ENCODE peak calls at places on chromosome 16, in ten cellular contexts. G is lung, O is NCI-H1417, R is NCI-H1930, W is AG04450, J is mucosa of descending colon, E is endothelial cell, T is hepatocyte, M is sciatic nerve, B is memory B cell. L is an unnamed sample.

GRCh38 chr16:17529982-17530760 is 59.4 kb upstream of the XYLT1 start:
- DNase-seq in G (no peak), O (no peak), R (no peak), W (no peak), J (no peak), E (no peak), T (no peak), M (no peak), B (peak; percentile 45), L (no peak)

GRCh38 chr16:4387769-4388168 is 16.1 kb downstream of the VASN start:
- DNase-seq in G (no peak), O (no peak), R (no peak), W (no peak), J (no peak), E (no peak), T (no peak), M (no peak), B (no peak), L (no peak)

GRCh38 chr16:46607529-46607928 is 13.7 kb downstream of the SHCBP1 start:
- DNase-seq in G (no peak), O (peak; percentile 58), R (no peak), W (peak; percentile 29), J (no peak), E (no peak), T (peak; percentile 51), M (no peak), B (peak; percentile 38), L (no peak)

GRCh38 chr16:10314811-10315210 is 71.0 kb upstream of the ATF7IP2 start:
- DNase-seq in G (no peak), O (no peak), R (no peak), W (no peak), J (no peak), E (no peak), T (no peak), M (no peak), B (no peak), L (no peak)

GRCh38 chr16:14487579-14487978 is 142.5 kb downstream of the PARN start:
- DNase-seq in G (no peak), O (no peak), R (no peak), W (no peak), J (no peak), E (no peak), T (no peak), M (no peak), B (no peak), L (no peak)

GRCh38 chr16:71738820-71739219 is 14.3 kb upstream of the PHLPP2 start:
- DNase-seq in G (no peak), O (no peak), R (no peak), W (no peak), J (no peak), E (no peak), T (peak; percentile 9), M (no peak), B (no peak), L (no peak)

GRCh38 chr16:11233727-11234376 is 22.2 kb downstream of the SOCS1 start:
- DNase-seq in G (no peak), O (no peak), R (no peak), W (no peak), J (no peak), E (no peak), T (no peak), M (no peak), B (no peak), L (no peak)

GRCh38 chr16:1108299-1109252 is 12.5 kb upstream of the C1QTNF8 start:
- DNase-seq in G (no peak), O (peak; percentile 84), R (no peak), W (no peak), J (no peak), E (no peak), T (no peak), M (no peak), B (no peak), L (peak; percentile 42)

GRCh38 chr16:79089735-79090284 is 510.7 kb downstream of the MAF start:
- DNase-seq in G (no peak), O (no peak), R (no peak), W (no peak), J (no peak), E (no peak), T (no peak), M (no peak), B (no peak), L (no peak)